ENCODE peak calls at places on chromosomes 5 and 9, in nine cellular contexts. C, D, U, S, W, Y, N, B and J are unnamed samples.

GRCh38 chr9:120931278-120932085 is 4.9 kb upstream of the TRAF1 start:
- DNase-seq in C (no peak), D (peak), U (no peak), S (no peak), W (peak), Y (peak), N (peak), B (peak), J (no peak)

GRCh38 chr5:66932446-66932845 is 264.2 kb downstream of the CD180 start:
- DNase-seq in C (no peak), D (peak), U (no peak), S (no peak), W (no peak), Y (peak), N (no peak), B (no peak), J (no peak)

GRCh38 chr9:134403682-134404301 is 77.5 kb downstream of the RXRA start:
- DNase-seq in C (peak), D (peak), U (no peak), S (no peak), W (peak), Y (peak), N (peak), B (peak), J (no peak)

GRCh38 chr9:87909310-87910041 is 8.3 kb upstream of the SPATA31C1 start:
- DNase-seq in C (no peak), D (no peak), U (no peak), S (peak), W (no peak), Y (peak), N (no peak), B (no peak), J (no peak)

GRCh38 chr9:4553951-4554381 is 63.7 kb downstream of the SLC1A1 start:
- DNase-seq in C (no peak), D (peak), U (no peak), S (no peak), W (no peak), Y (peak), N (no peak), B (no peak), J (no peak)

GRCh38 chr9:129724456-129725190 is 28.2 kb downstream of the PTGES start:
- DNase-seq in C (no peak), D (no peak), U (no peak), S (peak), W (no peak), Y (no peak), N (no peak), B (no peak), J (no peak)

GRCh38 chr9:35907732-35908483 is 1.4 kb upstream of the SPAAR start:
- DNase-seq in C (peak), D (peak), U (peak), S (peak), W (peak), Y (peak), N (no peak), B (no peak), J (no peak)

GRCh38 chr5:67310169-67310568 is 113.6 kb upstream of the CD180 start:
- DNase-seq in C (no peak), D (no peak), U (no peak), S (no peak), W (no peak), Y (no peak), N (no peak), B (no peak), J (no peak)

GRCh38 chr9:122221223-122221811 is 7.4 kb downstream of the LHX6 start:
- DNase-seq in C (no peak), D (no peak), U (no peak), S (peak), W (no peak), Y (no peak), N (no peak), B (no peak), J (no peak)

GRCh38 chr9:124267271-124267807 is 9.6 kb downstream of the NEK6 start:
- DNase-seq in C (no peak), D (peak), U (no peak), S (no peak), W (peak), Y (peak), N (no peak), B (peak), J (no peak)
- TF ChIP-seq CTCF in C (no peak), D (no peak), U (no peak), S (no peak), W (no peak), Y (no peak), N (no peak), B (no peak), J (no peak)

GRCh38 chr9:127537792-127538191 is 74.3 kb upstream of the STXBP1 start:
- DNase-seq in C (no peak), D (no peak), U (no peak), S (peak), W (no peak), Y (no peak), N (no peak), B (no peak), J (no peak)
- TF ChIP-seq CTCF in C (no peak), D (peak), U (no peak), S (peak), W (peak), Y (peak), N (no peak), B (no peak), J (no peak)

DNA sequence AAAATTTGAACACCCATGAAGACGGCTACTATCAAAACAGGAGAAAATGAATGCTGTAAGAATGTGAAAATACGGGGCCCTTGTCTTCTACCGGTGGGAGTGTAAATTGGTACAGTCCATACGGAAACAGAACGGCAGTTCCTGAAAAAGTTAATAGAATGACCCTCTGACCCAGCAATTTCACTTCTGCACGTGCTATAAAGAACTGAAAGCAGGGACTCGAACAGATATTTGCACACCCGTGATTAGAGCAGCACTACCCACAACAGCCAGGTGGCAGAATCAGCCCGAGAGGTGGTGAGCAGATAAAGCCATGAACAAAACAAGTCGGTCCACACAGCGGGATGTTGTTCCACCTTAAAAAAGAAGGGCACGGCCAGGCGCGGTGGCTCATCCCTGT is 22.6 kb upstream of the SLC12A7 start:
- DNase-seq in C (no peak), D (no peak), U (no peak), S (no peak), W (no peak), Y (no peak), N (no peak), B (no peak), J (no peak)
- TF ChIP-seq CTCF in C (no peak), D (peak), U (no peak), S (peak), W (no peak), Y (no peak), N (no peak), B (no peak), J (no peak)

DNA sequence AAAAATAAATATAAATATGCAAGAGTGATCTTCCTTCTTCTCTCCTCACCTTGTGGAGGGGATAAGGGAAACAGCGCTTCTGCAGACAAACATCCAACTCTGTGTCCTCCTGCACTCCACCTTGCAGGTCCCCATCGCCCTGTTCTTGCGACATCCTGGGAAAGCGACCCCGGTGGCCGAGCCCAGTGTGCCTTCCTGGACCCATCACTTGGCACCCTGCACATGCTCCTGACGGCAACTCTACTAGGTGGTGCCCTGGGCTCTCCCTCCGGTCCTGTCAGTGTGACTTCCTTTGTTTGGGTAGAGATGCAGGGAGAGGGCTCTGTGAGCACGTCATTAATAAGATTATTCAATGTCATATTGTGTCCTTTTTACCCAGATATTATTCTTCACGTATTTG is 266.0 kb upstream of the ADAMTS16 start:
- DNase-seq in C (no peak), D (no peak), U (no peak), S (no peak), W (no peak), Y (no peak), N (no peak), B (no peak), J (no peak)
- TF ChIP-seq CTCF in C (no peak), D (no peak), U (no peak), S (no peak), W (no peak), Y (no peak), N (no peak), B (no peak), J (no peak)

GRCh38 chr9:91192785-91193657 is 168.7 kb downstream of the AUH start:
- DNase-seq in C (peak), D (peak), U (peak), S (peak), W (peak), Y (peak), N (peak), B (peak), J (no peak)
- TF ChIP-seq CTCF in C (peak), D (peak), U (no peak), S (peak), W (no peak), Y (peak), N (no peak), B (no peak), J (peak)

GRCh38 chr5:8241558-8241957 is 372.6 kb downstream of the MTRR start:
- DNase-seq in C (no peak), D (no peak), U (no peak), S (no peak), W (no peak), Y (no peak), N (no peak), B (no peak), J (no peak)

GRCh38 chr5:8247074-8247473 is 378.1 kb downstream of the MTRR start:
- DNase-seq in C (no peak), D (no peak), U (no peak), S (no peak), W (no peak), Y (no peak), N (no peak), B (no peak), J (no peak)

GRCh38 chr5:8253376-8253775 is 384.4 kb downstream of the MTRR start:
- DNase-seq in C (no peak), D (no peak), U (no peak), S (no peak), W (no peak), Y (no peak), N (no peak), B (no peak), J (no peak)

GRCh38 chr5:8247485-8247884 is 378.5 kb downstream of the MTRR start:
- DNase-seq in C (no peak), D (peak), U (no peak), S (no peak), W (no peak), Y (no peak), N (no peak), B (no peak), J (no peak)
- TF ChIP-seq CTCF in C (no peak), D (no peak), U (no peak), S (peak), W (no peak), Y (no peak), N (no peak), B (no peak), J (peak)